ENCODE peak calls at places on chromosomes 4 and X, in four cellular contexts. J is right lobe of liver, G is kidney, P is A549. D is an unnamed sample. For H3K4me1, the result is how much of the 10 kb centered on the place peaks cover.

GRCh38 chr4:88211473-88212252 is 53.2 kb upstream of the ABCG2 start:
- DNase-seq in J (no peak), P (peak), G (no peak), D (no peak)

GRCh38 chr4:4667643-4668081 is 125.8 kb upstream of the STX18 start:
- DNase-seq in P (no peak), G (no peak), J (no peak), D (no peak)

GRCh38 chr4:145218251-145218650 is 37.9 kb upstream of the OTUD4 start:
- DNase-seq in P (no peak), J (no peak), G (peak), D (no peak)

GRCh38 chr4:118005883-118006282 is 28.4 kb upstream of the NDST3 start:
- DNase-seq in J (no peak), P (no peak), G (no peak), D (no peak)

GRCh38 chr4:28621541-28621940 is 1760.9 kb downstream of the STIM2 start:
- DNase-seq in J (no peak), G (no peak), P (no peak), D (no peak)

GRCh38 chr4:118776166-118776954 is 59.6 kb downstream of the SEC24D start:
- DNase-seq in J (no peak), G (no peak), P (no peak), D (no peak)

GRCh38 chrX:107014927-107015326 is 14.9 kb upstream of the MORC4 start:
- DNase-seq in G (no peak), J (no peak), P (no peak), D (no peak)

GRCh38 chr4:123997736-123998449 is 601.3 kb downstream of the SPRY1 start:
- DNase-seq in J (no peak), P (no peak), G (no peak), D (no peak)

GRCh38 chrX:150094996-150095395 is 156.7 kb upstream of the EOLA2 start:
- DNase-seq in G (no peak), J (no peak), P (peak), D (no peak)

GRCh38 chr4:153788419-153789276 is at the start of gene SFRP2:
- DNase-seq in J (no peak), G (peak), P (no peak), D (peak)

GRCh38 chr4:74016068-74016467 is 17.6 kb upstream of the CXCL5 start:
- DNase-seq in J (no peak), G (no peak), P (peak), D (no peak)

GRCh38 chrX:70087857-70088256 is 25.6 kb downstream of the OTUD6A start:
- DNase-seq in J (no peak), P (no peak), G (no peak), D (no peak)

GRCh38 chr4:53450773-53451172 is 73.3 kb downstream of the FIP1L1 start:
- DNase-seq in J (no peak), P (peak), G (no peak), D (no peak)

GRCh38 chrX:130084651-130085237 is 25.6 kb downstream of the ELF4 start:
- DNase-seq in P (no peak), G (no peak), J (no peak), D (no peak)

GRCh38 chrX:130083107-130083490 is 27.2 kb downstream of the ELF4 start:
- DNase-seq in P (no peak), G (no peak), J (no peak), D (no peak)

GRCh38 chrX:130082244-130083106 is 27.8 kb downstream of the ELF4 start:
- DNase-seq in P (no peak), G (peak), J (peak), D (peak)

GRCh38 chrX:130085551-130085986 is 24.7 kb downstream of the ELF4 start:
- DNase-seq in J (no peak), P (no peak), G (no peak), D (no peak)

GRCh38 chrX:130083656-130084382 is 26.5 kb downstream of the ELF4 start:
- DNase-seq in P (no peak), J (no peak), G (no peak), D (peak)
- H3K4me1 ChIP-seq in P (under half), J (under half), G (under half), D (under half)

GRCh38 chr4:80074651-80075050 is 1.6 kb upstream of the ANTXR2 start:
- DNase-seq in P (no peak), J (no peak), G (no peak), D (no peak)
- H3K4me1 ChIP-seq in P (under half), J (under half), G (under half), D (under half)

GRCh38 chr4:25857403-25857802 is 5.4 kb downstream of the SEL1L3 start:
- DNase-seq in J (no peak), P (peak), G (no peak), D (no peak)

GRCh38 chr4:25860586-25861421 is 2.0 kb downstream of the SEL1L3 start:
- DNase-seq in P (peak), G (no peak), J (no peak), D (peak)

GRCh38 chr4:25861422-25861926 is 1.3 kb downstream of the SEL1L3 start:
- DNase-seq in P (peak), G (no peak), J (no peak), D (no peak)

GRCh38 chr4:25857851-25858400 is 4.9 kb downstream of the SEL1L3 start:
- DNase-seq in J (no peak), G (no peak), P (no peak), D (no peak)

DNA sequence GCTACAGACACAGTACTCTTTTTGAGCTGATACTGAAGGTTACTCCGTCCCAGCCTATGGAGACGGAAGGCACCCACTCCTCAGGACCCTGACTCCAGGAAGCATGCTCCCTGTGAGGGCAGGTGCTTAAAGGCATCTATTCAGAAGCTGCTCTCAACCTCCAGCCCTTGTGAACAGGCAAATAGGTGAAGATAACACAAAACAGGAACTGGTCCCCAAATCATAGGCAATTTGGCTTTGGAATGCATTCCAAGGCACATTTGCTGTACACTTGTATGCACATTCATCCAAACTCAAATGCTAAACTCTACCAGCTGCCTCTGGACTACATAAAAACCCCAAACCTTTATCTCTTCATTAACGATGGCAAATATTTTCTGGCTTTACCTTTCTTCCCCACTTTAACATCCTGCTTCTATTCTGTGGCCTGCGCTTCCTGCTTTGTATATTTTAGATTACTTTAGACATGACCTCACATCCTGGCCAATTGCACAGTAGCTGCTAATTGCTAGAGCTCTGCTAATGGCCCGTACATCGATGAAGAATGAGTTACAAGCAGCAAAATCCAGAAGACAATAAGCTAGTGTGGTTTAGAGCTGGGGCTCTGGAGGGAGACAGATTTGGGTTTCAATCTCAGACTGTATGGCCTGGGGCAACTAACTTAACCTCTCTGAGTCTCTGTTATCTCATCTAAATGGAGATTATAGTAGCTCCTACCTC is 3.2 kb downstream of the SEL1L3 start:
- DNase-seq in J (no peak), G (no peak), P (no peak), D (no peak)
- H3K4me1 ChIP-seq in J (under half), G (under half), P (under half), D (half or more)

GRCh38 chrX:124211312-124211942 is 121.0 kb upstream of the TEX13D start:
- DNase-seq in G (no peak), J (no peak), P (peak), D (no peak)
- H3K4me1 ChIP-seq in G (under half), J (under half), P (under half), D (under half)

GRCh38 chrX:33465137-33465536 is 253.8 kb upstream of the DMD start:
- DNase-seq in J (no peak), G (no peak), P (no peak), D (no peak)
- H3K4me1 ChIP-seq in J (under half), G (under half), P (under half), D (under half)

D was measured in upper lobe of right lung.